ENCODE peak calls at places on chromosomes 16 and 17, in nine cellular contexts. M is activated T-helper 1 cell treated with anti-CD3 and anti-CD28 coated beads, Interleukin-12 subunit alpha, Interleukin-12 subunit beta, Interleukin-2, Interleukin-4 antibody, amounts not matched to agents 30 ng/mL and 10 ng/mL and 1 ng/mL, durations not matched to agents 14 hours and 24 hours and 36 hours; A is Calu3; V is cardiac fibroblast; X is T-helper 1 cell; P is endothelial cell; B is aorta; U is heart left ventricle; N is CD4-positive, CD25-positive, alpha-beta regulatory T cell. C is an unnamed sample.
A peak's percentile ranks its signal among the peaks of the same experiment; 100 is the strongest.

GRCh38 chr17:49969134-49969759 is at the start of gene DLX4:
- DNase-seq in M (peak; percentile 7), A (no peak), V (no peak), X (no peak), P (no peak), B (peak; percentile 87), U (no peak), N (no peak), C (peak; percentile 60)

GRCh38 chr17:54754560-54754959 is 146.1 kb upstream of the TOM1L1 start:
- DNase-seq in M (no peak), A (no peak), V (no peak), X (no peak), P (peak; percentile 30), B (no peak), U (no peak), N (no peak), C (no peak)

GRCh38 chr16:75317101-75317522 is 65.7 kb upstream of the BCAR1 start:
- DNase-seq in M (no peak), A (no peak), V (peak; percentile 34), X (no peak), P (no peak), B (no peak), U (peak; percentile 73), N (no peak), C (no peak)

GRCh38 chr17:34578016-34578415 is 1.4 kb upstream of the TMEM132E start:
- DNase-seq in M (no peak), A (no peak), V (no peak), X (no peak), P (no peak), B (no peak), U (no peak), N (no peak), C (no peak)

GRCh38 chr17:3007651-3008121 is 55.7 kb downstream of the OR1D5 start:
- DNase-seq in M (no peak), A (no peak), V (no peak), X (no peak), P (no peak), B (no peak), U (no peak), N (no peak), C (no peak)

GRCh38 chr17:20302191-20302917 is 165.0 kb downstream of the LGALS9B start:
- DNase-seq in M (no peak), A (no peak), V (no peak), X (no peak), P (no peak), B (no peak), U (no peak), N (no peak), C (no peak)

GRCh38 chr17:45093444-45094110 is 32.5 kb downstream of the NMT1 start:
- DNase-seq in M (no peak), A (no peak), V (no peak), X (no peak), P (no peak), B (no peak), U (no peak), N (no peak), C (no peak)

GRCh38 chr16:84131118-84131517 is 13.9 kb downstream of the HSDL1 start:
- DNase-seq in M (no peak), A (no peak), V (no peak), X (no peak), P (no peak), B (no peak), U (no peak), N (no peak), C (no peak)

GRCh38 chr16:21226749-21227148 is 6.8 kb upstream of the ANKS4B start:
- DNase-seq in M (no peak), A (no peak), V (no peak), X (no peak), P (no peak), B (no peak), U (no peak), N (no peak), C (no peak)

C was measured in T-helper 2 cell treated with Interferon-gamma antibody and Interleukin-4, amounts not matched to agents 5 μg/mL and 100 μg/mL, for 36 hours.